ENCODE peak calls at places on chromosomes 5 and 9, in four cellular contexts. One of them, this sample, is unnamed.

GRCh38 chr5:37208883-37209808 is 40.0 kb downstream of the CPLANE1 start:
- DNase-seq in hypothalamus: no peak
- DNase-seq in left cardiac atrium: peak
- DNase-seq in EH: peak
- DNase-seq in this sample: peak

GRCh38 chr5:43300112-43300511 is 13.1 kb downstream of the HMGCS1 start:
- DNase-seq in hypothalamus: no peak
- DNase-seq in left cardiac atrium: no peak
- DNase-seq in EH: no peak
- DNase-seq in this sample: no peak

GRCh38 chr9:134303601-134304000 is 22.7 kb upstream of the RXRA start:
- DNase-seq in hypothalamus: no peak
- DNase-seq in left cardiac atrium: peak
- DNase-seq in EH: no peak
- DNase-seq in this sample: no peak

GRCh38 chr5:88707216-88707965 is 175.6 kb downstream of the MEF2C start:
- DNase-seq in hypothalamus: no peak
- DNase-seq in left cardiac atrium: no peak
- DNase-seq in EH: no peak
- DNase-seq in this sample: no peak

GRCh38 chr9:110728058-110728457 is 59.5 kb downstream of the MUSK start:
- DNase-seq in hypothalamus: no peak
- DNase-seq in left cardiac atrium: no peak
- DNase-seq in EH: no peak
- DNase-seq in this sample: no peak

GRCh38 chr9:125434986-125435775 is 173.6 kb downstream of the GAPVD1 start:
- DNase-seq in hypothalamus: no peak
- DNase-seq in left cardiac atrium: no peak
- DNase-seq in EH: no peak
- DNase-seq in this sample: no peak

GRCh38 chr9:89777544-89777943 is 172.7 kb downstream of the GADD45G start:
- DNase-seq in hypothalamus: no peak
- DNase-seq in left cardiac atrium: no peak
- DNase-seq in EH: no peak
- DNase-seq in this sample: no peak

GRCh38 chr5:167413503-167413902 is 877.9 kb upstream of the WWC1 start:
- DNase-seq in hypothalamus: no peak
- DNase-seq in left cardiac atrium: no peak
- DNase-seq in EH: no peak
- DNase-seq in this sample: no peak

GRCh38 chr9:12667892-12668291 is 25.3 kb upstream of the TYRP1 start:
- DNase-seq in hypothalamus: no peak
- DNase-seq in left cardiac atrium: no peak
- DNase-seq in EH: no peak
- DNase-seq in this sample: no peak

GRCh38 chr9:92616199-92617129 is 53.5 kb downstream of the IPPK start:
- DNase-seq in hypothalamus: no peak
- DNase-seq in left cardiac atrium: peak
- DNase-seq in EH: no peak
- DNase-seq in this sample: no peak

GRCh38 chr5:16616536-16617271 is at the start of gene RETREG1:
- DNase-seq in hypothalamus: peak
- DNase-seq in left cardiac atrium: peak
- DNase-seq in EH: peak
- DNase-seq in this sample: peak

GRCh38 chr5:138468133-138468965 is 3.1 kb downstream of the EGR1 start:
- DNase-seq in hypothalamus: no peak
- DNase-seq in left cardiac atrium: no peak
- DNase-seq in EH: peak
- DNase-seq in this sample: no peak

GRCh38 chr9:37187269-37187668 is 66.9 kb downstream of the ZCCHC7 start:
- DNase-seq in hypothalamus: no peak
- DNase-seq in left cardiac atrium: no peak
- DNase-seq in EH: no peak
- DNase-seq in this sample: no peak

GRCh38 chr5:133605323-133605722 is 7.0 kb downstream of the FSTL4 start:
- DNase-seq in hypothalamus: no peak
- DNase-seq in left cardiac atrium: no peak
- DNase-seq in EH: no peak
- DNase-seq in this sample: peak

GRCh38 chr5:173671121-173671949 is 54.9 kb upstream of the BOD1 start:
- DNase-seq in hypothalamus: peak
- DNase-seq in left cardiac atrium: peak
- DNase-seq in EH: peak
- DNase-seq in this sample: no peak

GRCh38 chr5:44907396-44907795 is 98.6 kb downstream of the MRPS30 start:
- DNase-seq in hypothalamus: no peak
- DNase-seq in left cardiac atrium: no peak
- DNase-seq in EH: no peak
- DNase-seq in this sample: no peak

GRCh38 chr5:115602585-115603125 is 376 bp upstream of the TICAM2 start:
- DNase-seq in hypothalamus: no peak
- DNase-seq in left cardiac atrium: no peak
- DNase-seq in EH: no peak
- DNase-seq in this sample: no peak